ENCODE peak calls at places on chromosomes 16 and 17, in seven cellular contexts. One of them, this sample, is unnamed.
A peak's percentile ranks its signal among the peaks of the same experiment; 100 is the strongest.

GRCh38 chr16:50453446-50453845 is 84.7 kb upstream of the BRD7 start:
- DNase-seq in Caco-2: no peak
- DNase-seq in heart left ventricle: no peak
- DNase-seq in IMR-90: no peak
- DNase-seq in neural progenitor cell: no peak
- DNase-seq in body of pancreas: no peak
- DNase-seq in uterus: no peak
- DNase-seq in this sample: no peak

GRCh38 chr17:49959183-49959935 is 9.6 kb upstream of the DLX4 start:
- DNase-seq in neural progenitor cell: no peak
- DNase-seq in IMR-90: peak; percentile 4
- DNase-seq in Caco-2: no peak
- DNase-seq in body of pancreas: no peak
- DNase-seq in uterus: no peak
- DNase-seq in heart left ventricle: no peak
- DNase-seq in this sample: no peak

GRCh38 chr17:63571632-63572310 is 21.5 kb downstream of the DCAF7 start:
- DNase-seq in heart left ventricle: no peak
- DNase-seq in IMR-90: peak; percentile 93
- DNase-seq in uterus: no peak
- DNase-seq in body of pancreas: no peak
- DNase-seq in Caco-2: no peak
- DNase-seq in neural progenitor cell: no peak
- DNase-seq in this sample: no peak

GRCh38 chr16:31521368-31521767 is 6.3 kb upstream of the AHSP start:
- DNase-seq in body of pancreas: no peak
- DNase-seq in IMR-90: no peak
- DNase-seq in heart left ventricle: no peak
- DNase-seq in uterus: no peak
- DNase-seq in Caco-2: no peak
- DNase-seq in neural progenitor cell: no peak
- DNase-seq in this sample: no peak

GRCh38 chr17:78736526-78737079 is 45.5 kb downstream of the CYTH1 start:
- DNase-seq in uterus: peak; percentile 68
- DNase-seq in IMR-90: no peak
- DNase-seq in Caco-2: peak; percentile 93
- DNase-seq in heart left ventricle: peak; percentile 83
- DNase-seq in body of pancreas: peak; percentile 95
- DNase-seq in neural progenitor cell: no peak
- DNase-seq in this sample: peak; percentile 79

GRCh38 chr17:74805543-74805991 is 29.4 kb upstream of the NAT9 start:
- DNase-seq in Caco-2: no peak
- DNase-seq in body of pancreas: no peak
- DNase-seq in neural progenitor cell: no peak
- DNase-seq in IMR-90: no peak
- DNase-seq in heart left ventricle: peak; percentile 43
- DNase-seq in uterus: no peak
- DNase-seq in this sample: peak; percentile 33

GRCh38 chr17:82791532-82791931 is 39.7 kb downstream of the TBCD start:
- DNase-seq in uterus: peak; percentile 43
- DNase-seq in heart left ventricle: no peak
- DNase-seq in Caco-2: no peak
- DNase-seq in body of pancreas: no peak
- DNase-seq in neural progenitor cell: no peak
- DNase-seq in IMR-90: peak; percentile 98
- DNase-seq in this sample: no peak

GRCh38 chr17:69179227-69179952 is 37.7 kb upstream of the ABCA6 start:
- DNase-seq in heart left ventricle: no peak
- DNase-seq in Caco-2: no peak
- DNase-seq in uterus: no peak
- DNase-seq in IMR-90: peak; percentile 50
- DNase-seq in neural progenitor cell: no peak
- DNase-seq in body of pancreas: peak; percentile 10
- DNase-seq in this sample: no peak

GRCh38 chr17:81814748-81815645 is 11.0 kb downstream of the GCGR start:
- DNase-seq in uterus: no peak
- DNase-seq in IMR-90: no peak
- DNase-seq in Caco-2: peak; percentile 77
- DNase-seq in body of pancreas: peak; percentile 57
- DNase-seq in neural progenitor cell: no peak
- DNase-seq in heart left ventricle: no peak
- DNase-seq in this sample: no peak

GRCh38 chr17:58968662-58969061 is 138.0 kb downstream of the TRIM37 start:
- DNase-seq in neural progenitor cell: no peak
- DNase-seq in IMR-90: peak; percentile 12
- DNase-seq in Caco-2: no peak
- DNase-seq in body of pancreas: no peak
- DNase-seq in uterus: no peak
- DNase-seq in heart left ventricle: no peak
- DNase-seq in this sample: no peak

GRCh38 chr17:45170976-45171337 is 9.3 kb downstream of the HEXIM2 start:
- DNase-seq in Caco-2: no peak
- DNase-seq in neural progenitor cell: no peak
- DNase-seq in uterus: peak; percentile 55
- DNase-seq in IMR-90: peak; percentile 52
- DNase-seq in body of pancreas: peak; percentile 75
- DNase-seq in heart left ventricle: peak; percentile 53
- DNase-seq in this sample: peak; percentile 55

GRCh38 chr17:21171309-21171922 is 42.5 kb downstream of the TMEM11 start:
- DNase-seq in IMR-90: no peak
- DNase-seq in heart left ventricle: no peak
- DNase-seq in uterus: no peak
- DNase-seq in neural progenitor cell: no peak
- DNase-seq in Caco-2: no peak
- DNase-seq in body of pancreas: no peak
- DNase-seq in this sample: no peak

GRCh38 chr17:42520540-42520951 is 15.5 kb upstream of the NAGLU start:
- DNase-seq in IMR-90: no peak
- DNase-seq in heart left ventricle: no peak
- DNase-seq in Caco-2: no peak
- DNase-seq in body of pancreas: no peak
- DNase-seq in uterus: no peak
- DNase-seq in neural progenitor cell: peak; percentile 36
- DNase-seq in this sample: no peak

GRCh38 chr17:28701987-28702751 is 9.5 kb downstream of the PROCA1 start:
- DNase-seq in uterus: no peak
- DNase-seq in IMR-90: no peak
- DNase-seq in body of pancreas: no peak
- DNase-seq in heart left ventricle: no peak
- DNase-seq in neural progenitor cell: no peak
- DNase-seq in Caco-2: no peak
- DNase-seq in this sample: no peak

DNA sequence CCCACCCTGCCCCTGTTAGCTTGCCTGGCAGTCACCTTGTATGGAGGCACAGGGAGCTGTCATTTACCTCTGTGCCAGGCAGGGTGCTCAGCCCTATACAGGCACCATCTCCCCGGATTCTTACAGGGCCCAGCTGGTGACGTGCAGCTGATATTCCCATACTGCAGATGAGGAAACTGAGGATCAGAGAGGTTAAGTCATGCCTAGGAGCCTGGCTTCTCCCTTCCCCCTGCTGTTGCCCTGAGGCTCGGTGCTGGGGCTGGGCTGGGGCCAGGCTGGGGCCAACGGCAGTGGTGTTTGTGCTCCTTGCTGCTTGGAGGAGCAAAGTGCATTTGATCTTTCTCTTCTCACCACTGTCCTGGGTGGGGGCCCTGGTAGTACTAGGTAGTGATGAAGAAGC is 54.8 kb upstream of the IL34 start:
- DNase-seq in IMR-90: no peak
- DNase-seq in body of pancreas: no peak
- DNase-seq in heart left ventricle: no peak
- DNase-seq in uterus: no peak
- DNase-seq in neural progenitor cell: no peak
- DNase-seq in Caco-2: no peak
- DNase-seq in this sample: no peak
- H3K4me1 ChIP-seq in IMR-90: peaks cover 8% of the 10 kb centered on the region
- H3K4me1 ChIP-seq in body of pancreas: peaks cover 32% of the 10 kb centered on the region
- H3K4me1 ChIP-seq in heart left ventricle: peaks cover 3% of the 10 kb centered on the region
- H3K4me1 ChIP-seq in uterus: peaks cover 5% of the 10 kb centered on the region
- H3K4me1 ChIP-seq in neural progenitor cell: no peaks in the 10 kb centered on the region
- H3K4me1 ChIP-seq in Caco-2: no peaks in the 10 kb centered on the region
- H3K4me1 ChIP-seq in this sample: peaks cover 44% of the 10 kb centered on the region

GRCh38 chr17:17028059-17028877 is 14.0 kb upstream of the MPRIP start:
- DNase-seq in IMR-90: peak; percentile 35
- DNase-seq in heart left ventricle: peak; percentile 57
- DNase-seq in body of pancreas: peak; percentile 84
- DNase-seq in uterus: no peak
- DNase-seq in neural progenitor cell: peak; percentile 89
- DNase-seq in Caco-2: peak; percentile 100
- DNase-seq in this sample: peak; percentile 33
- H3K4me1 ChIP-seq in IMR-90: peaks cover 10% of the 10 kb centered on the region
- H3K4me1 ChIP-seq in heart left ventricle: no peaks in the 10 kb centered on the region
- H3K4me1 ChIP-seq in body of pancreas: peaks cover 43% of the 10 kb centered on the region
- H3K4me1 ChIP-seq in uterus: no peaks in the 10 kb centered on the region
- H3K4me1 ChIP-seq in neural progenitor cell: peaks cover 19% of the 10 kb centered on the region
- H3K4me1 ChIP-seq in Caco-2: peaks cover 49% of the 10 kb centered on the region
- H3K4me1 ChIP-seq in this sample: peaks cover 44% of the 10 kb centered on the region

GRCh38 chr16:85359147-85359822 is 247.0 kb upstream of the CIBAR2 start:
- DNase-seq in uterus: no peak
- DNase-seq in Caco-2: no peak
- DNase-seq in IMR-90: peak; percentile 34
- DNase-seq in neural progenitor cell: no peak
- DNase-seq in body of pancreas: peak; percentile 17
- DNase-seq in heart left ventricle: no peak
- DNase-seq in this sample: no peak
- H3K4me1 ChIP-seq in uterus: peaks cover 4% of the 10 kb centered on the region
- H3K4me1 ChIP-seq in Caco-2: peaks cover 36% of the 10 kb centered on the region
- H3K4me1 ChIP-seq in IMR-90: peaks cover 19% of the 10 kb centered on the region
- H3K4me1 ChIP-seq in neural progenitor cell: no peaks in the 10 kb centered on the region
- H3K4me1 ChIP-seq in body of pancreas: peaks cover 53% of the 10 kb centered on the region
- H3K4me1 ChIP-seq in heart left ventricle: no peaks in the 10 kb centered on the region
- H3K4me1 ChIP-seq in this sample: peaks cover 7% of the 10 kb centered on the region

GRCh38 chr16:19114359-19115147 is 789 bp downstream of the ITPRIPL2 start:
- DNase-seq in heart left ventricle: peak; percentile 75
- DNase-seq in neural progenitor cell: peak; percentile 44
- DNase-seq in body of pancreas: peak; percentile 68
- DNase-seq in Caco-2: peak; percentile 51
- DNase-seq in uterus: peak; percentile 76
- DNase-seq in IMR-90: peak; percentile 68
- DNase-seq in this sample: peak; percentile 65

GRCh38 chr16:19116711-19117449 is 3.1 kb downstream of the ITPRIPL2 start:
- DNase-seq in neural progenitor cell: no peak
- DNase-seq in Caco-2: no peak
- DNase-seq in uterus: no peak
- DNase-seq in body of pancreas: no peak
- DNase-seq in heart left ventricle: no peak
- DNase-seq in IMR-90: peak; percentile 34
- DNase-seq in this sample: no peak

GRCh38 chr16:19115148-19116021 is 1.6 kb downstream of the ITPRIPL2 start:
- DNase-seq in body of pancreas: no peak
- DNase-seq in neural progenitor cell: no peak
- DNase-seq in IMR-90: no peak
- DNase-seq in heart left ventricle: no peak
- DNase-seq in Caco-2: no peak
- DNase-seq in uterus: no peak
- DNase-seq in this sample: peak; percentile 25

GRCh38 chr16:19110537-19111391 is 3.0 kb upstream of the ITPRIPL2 start:
- DNase-seq in Caco-2: no peak
- DNase-seq in body of pancreas: peak; percentile 57
- DNase-seq in heart left ventricle: no peak
- DNase-seq in IMR-90: no peak
- DNase-seq in uterus: no peak
- DNase-seq in neural progenitor cell: no peak
- DNase-seq in this sample: no peak

DNA sequence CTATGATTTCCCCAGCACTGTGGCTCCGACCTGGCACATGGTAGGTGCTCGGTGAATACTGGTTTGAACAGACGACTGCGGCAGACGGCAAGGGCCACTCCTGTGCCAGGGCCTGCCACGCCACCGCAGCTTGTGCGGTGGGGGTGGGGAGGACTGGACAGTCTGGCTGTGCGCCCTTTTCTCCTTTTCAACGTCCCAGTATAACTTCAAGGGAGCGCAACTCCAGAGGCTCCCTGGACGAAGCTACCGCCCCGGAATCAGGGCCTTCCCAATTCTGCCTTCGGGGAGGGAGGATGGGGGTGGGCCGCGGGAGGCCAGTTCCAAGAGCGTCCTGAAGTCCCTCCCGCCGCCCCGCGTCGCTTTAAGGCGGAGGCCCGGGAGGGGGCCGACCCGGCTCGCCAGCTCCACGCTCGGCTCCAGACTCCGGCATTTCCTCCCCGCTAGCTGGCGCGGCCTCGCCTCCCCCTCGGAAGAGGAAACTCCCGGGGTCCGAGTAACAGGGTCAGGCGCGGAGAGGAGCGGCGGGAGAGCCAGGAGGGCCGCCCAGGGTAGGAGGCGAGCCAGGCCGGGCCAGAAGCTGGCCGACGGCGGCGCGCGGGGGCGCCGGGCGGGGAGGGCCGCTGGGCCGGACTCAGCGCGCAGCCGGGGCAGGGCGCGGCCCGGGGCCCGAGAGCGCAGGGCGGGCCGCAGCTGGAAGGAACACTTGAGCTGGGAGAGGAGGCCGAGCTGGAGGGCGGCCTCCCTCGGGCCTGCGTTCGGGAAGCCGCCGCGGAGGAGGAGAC is at the start of gene ITPRIPL2:
- DNase-seq in body of pancreas: peak; percentile 92
- DNase-seq in neural progenitor cell: peak; percentile 76
- DNase-seq in uterus: peak; percentile 87
- DNase-seq in IMR-90: peak; percentile 85
- DNase-seq in Caco-2: peak; percentile 79
- DNase-seq in heart left ventricle: peak; percentile 92
- DNase-seq in this sample: peak; percentile 91
- H3K4me1 ChIP-seq in body of pancreas: peaks cover 55% of the 10 kb centered on the region
- H3K4me1 ChIP-seq in neural progenitor cell: peaks cover 9% of the 10 kb centered on the region
- H3K4me1 ChIP-seq in uterus: peaks cover 13% of the 10 kb centered on the region
- H3K4me1 ChIP-seq in IMR-90: peaks cover 26% of the 10 kb centered on the region
- H3K4me1 ChIP-seq in Caco-2: peaks cover 27% of the 10 kb centered on the region
- H3K4me1 ChIP-seq in heart left ventricle: peaks cover 3% of the 10 kb centered on the region
- H3K4me1 ChIP-seq in this sample: peaks cover 48% of the 10 kb centered on the region

GRCh38 chr16:48131201-48131600 is 24.6 kb downstream of the ABCC12 start:
- DNase-seq in neural progenitor cell: no peak
- DNase-seq in Caco-2: no peak
- DNase-seq in uterus: no peak
- DNase-seq in IMR-90: no peak
- DNase-seq in heart left ventricle: no peak
- DNase-seq in body of pancreas: no peak
- DNase-seq in this sample: no peak
- H3K4me1 ChIP-seq in neural progenitor cell: peaks cover 6% of the 10 kb centered on the region
- H3K4me1 ChIP-seq in Caco-2: no peaks in the 10 kb centered on the region
- H3K4me1 ChIP-seq in uterus: no peaks in the 10 kb centered on the region
- H3K4me1 ChIP-seq in IMR-90: peaks cover 14% of the 10 kb centered on the region
- H3K4me1 ChIP-seq in heart left ventricle: no peaks in the 10 kb centered on the region
- H3K4me1 ChIP-seq in body of pancreas: peaks cover 53% of the 10 kb centered on the region
- H3K4me1 ChIP-seq in this sample: peaks cover 34% of the 10 kb centered on the region

DNA sequence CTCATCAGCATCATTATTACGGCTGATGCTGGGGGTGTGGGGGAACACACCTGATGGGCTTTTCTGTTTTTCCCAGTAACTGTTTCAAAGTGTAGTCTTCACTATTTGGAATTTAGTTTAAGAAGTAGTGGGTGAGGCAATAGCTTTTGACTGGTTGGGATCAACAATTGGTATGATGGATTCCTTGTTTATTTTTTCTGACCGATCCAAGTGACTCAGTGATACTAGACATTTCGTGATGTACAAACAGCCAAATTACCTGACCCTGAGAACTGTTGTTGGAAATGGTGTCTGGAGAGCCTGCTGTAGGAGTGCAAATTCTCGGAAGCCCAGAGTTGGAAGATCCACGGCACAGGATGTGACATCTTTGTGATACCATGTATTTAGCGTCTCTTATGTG is 204.2 kb downstream of the PRKCA start:
- DNase-seq in Caco-2: no peak
- DNase-seq in body of pancreas: no peak
- DNase-seq in neural progenitor cell: no peak
- DNase-seq in uterus: no peak
- DNase-seq in IMR-90: peak; percentile 83
- DNase-seq in heart left ventricle: no peak
- DNase-seq in this sample: no peak
- H3K4me1 ChIP-seq in Caco-2: peaks cover 14% of the 10 kb centered on the region
- H3K4me1 ChIP-seq in body of pancreas: peaks cover 36% of the 10 kb centered on the region
- H3K4me1 ChIP-seq in neural progenitor cell: no peaks in the 10 kb centered on the region
- H3K4me1 ChIP-seq in uterus: no peaks in the 10 kb centered on the region
- H3K4me1 ChIP-seq in IMR-90: peaks cover 27% of the 10 kb centered on the region
- H3K4me1 ChIP-seq in heart left ventricle: no peaks in the 10 kb centered on the region
- H3K4me1 ChIP-seq in this sample: peaks cover 4% of the 10 kb centered on the region